ENCODE peak calls at places on chromosome 3, in five cellular contexts. P is Peyer's patch, G is cardiac muscle cell, U is aorta, W is breast epithelium. K is an unnamed sample.

GRCh38 chr3:2036096-2036495 is 62.6 kb upstream of the CNTN4 start:
- DNase-seq in P (no peak), G (no peak), U (no peak), W (no peak), K (no peak)

GRCh38 chr3:150309557-150309956 is 98.5 kb upstream of the TSC22D2 start:
- DNase-seq in P (no peak), G (peak; percentile 57), U (no peak), W (no peak), K (no peak)

GRCh38 chr3:126962756-126963155 is 20.2 kb upstream of the PLXNA1 start:
- DNase-seq in P (peak; percentile 25), G (no peak), U (peak; percentile 65), W (peak; percentile 45), K (no peak)

GRCh38 chr3:126999383-126999782 is 16.5 kb downstream of the PLXNA1 start:
- DNase-seq in P (no peak), G (no peak), U (no peak), W (no peak), K (no peak)

GRCh38 chr3:25582242-25582641 is 82.5 kb downstream of the TOP2B start:
- DNase-seq in P (no peak), G (peak; percentile 46), U (no peak), W (no peak), K (no peak)

GRCh38 chr3:177622520-177622919 is 425.2 kb upstream of the TBL1XR1 start:
- DNase-seq in P (no peak), G (no peak), U (no peak), W (no peak), K (no peak)

GRCh38 chr3:16048435-16049318 is 125.8 kb upstream of the GALNT15 start:
- DNase-seq in P (no peak), G (peak; percentile 85), U (no peak), W (no peak), K (peak; percentile 11)

GRCh38 chr3:162142511-162142910 is 645.9 kb downstream of the OTOL1 start:
- DNase-seq in P (no peak), G (peak; percentile 54), U (no peak), W (no peak), K (no peak)

GRCh38 chr3:72449551-72449950 is 398.7 kb downstream of the SHQ1 start:
- DNase-seq in P (no peak), G (no peak), U (no peak), W (no peak), K (no peak)

GRCh38 chr3:196499061-196499460 is 4.5 kb downstream of the RNF168 start:
- DNase-seq in P (no peak), G (peak; percentile 41), U (no peak), W (no peak), K (no peak)

GRCh38 chr3:67294341-67294740 is 296.2 kb downstream of the KBTBD8 start:
- DNase-seq in P (no peak), G (no peak), U (no peak), W (no peak), K (no peak)

GRCh38 chr3:79056498-79056897 is 711.3 kb downstream of the ROBO1 start:
- DNase-seq in P (no peak), G (no peak), U (no peak), W (no peak), K (no peak)

DNA sequence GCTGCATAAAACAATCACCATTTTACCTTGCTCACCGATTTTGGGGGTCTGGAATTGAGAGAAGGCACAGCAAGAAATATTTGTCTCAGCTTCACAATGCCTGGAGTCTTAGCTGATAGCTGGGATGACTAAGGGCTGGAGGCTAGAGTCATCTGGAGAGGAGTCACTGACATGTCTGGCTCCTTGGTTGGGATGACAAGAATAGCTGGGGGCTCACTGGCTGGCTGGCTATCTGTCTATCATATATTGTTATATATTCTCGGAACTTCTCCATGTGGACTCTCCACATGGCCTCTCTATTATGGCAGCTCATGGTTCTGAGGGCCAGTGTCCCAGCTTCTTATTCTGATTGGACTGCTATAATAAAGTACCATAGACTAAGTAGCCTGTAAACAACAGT is 20.0 kb upstream of the TRIM71 start:
- DNase-seq in P (no peak), G (no peak), U (peak; percentile 6), W (no peak), K (no peak)
- H3K27ac ChIP-seq in P (no peak overlapping the region), G (no peak overlapping the region), U (no peak overlapping the region), W (no peak overlapping the region), K (no peak overlapping the region)

GRCh38 chr3:11908981-11909698 is 62.5 kb upstream of the TAMM41 start:
- DNase-seq in P (no peak), G (no peak), U (peak; percentile 50), W (no peak), K (no peak)
- H3K27ac ChIP-seq in P (no peak overlapping the region), G (no peak overlapping the region), U (no peak overlapping the region), W (no peak overlapping the region), K (no peak overlapping the region)

DNA sequence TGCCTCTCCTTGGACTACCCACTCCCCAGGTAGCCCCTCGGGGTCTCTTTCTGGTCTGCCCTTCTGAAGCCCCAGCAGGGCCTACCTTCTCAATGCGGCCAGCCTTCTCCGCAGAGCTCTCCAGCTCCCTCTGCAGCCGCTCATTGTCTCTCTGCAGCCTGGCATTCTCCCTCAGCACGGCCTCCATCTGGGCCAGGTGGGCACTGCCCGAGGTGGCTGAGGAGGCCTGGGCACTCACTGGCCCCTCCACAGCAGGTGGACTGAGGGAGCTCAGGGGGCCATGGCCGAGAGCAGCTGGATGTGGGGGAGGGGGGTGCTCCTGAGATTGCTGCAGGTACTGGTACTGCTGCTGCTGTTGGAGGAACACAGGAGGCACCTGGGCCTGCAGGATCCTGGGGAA is 6.8 kb downstream of the AMOTL2 start:
- DNase-seq in P (no peak), G (no peak), U (peak; percentile 50), W (peak; percentile 46), K (no peak)
- H3K27ac ChIP-seq in P (no peak overlapping the region), G (peak overlapping the region; percentile 99), U (no peak overlapping the region), W (peak overlapping the region; percentile 97), K (no peak overlapping the region)

GRCh38 chr3:113660901-113661300 is 35.5 kb downstream of the USF3 start:
- DNase-seq in P (no peak), G (no peak), U (no peak), W (no peak), K (no peak)
- H3K27ac ChIP-seq in P (peak overlapping the region; percentile 66), G (no peak overlapping the region), U (no peak overlapping the region), W (no peak overlapping the region), K (no peak overlapping the region)

GRCh38 chr3:43871627-43872245 is 181.0 kb downstream of the ABHD5 start:
- DNase-seq in P (no peak), G (peak; percentile 31), U (peak; percentile 25), W (no peak), K (no peak)
- H3K27ac ChIP-seq in P (no peak overlapping the region), G (no peak overlapping the region), U (no peak overlapping the region), W (no peak overlapping the region), K (no peak overlapping the region)

DNA sequence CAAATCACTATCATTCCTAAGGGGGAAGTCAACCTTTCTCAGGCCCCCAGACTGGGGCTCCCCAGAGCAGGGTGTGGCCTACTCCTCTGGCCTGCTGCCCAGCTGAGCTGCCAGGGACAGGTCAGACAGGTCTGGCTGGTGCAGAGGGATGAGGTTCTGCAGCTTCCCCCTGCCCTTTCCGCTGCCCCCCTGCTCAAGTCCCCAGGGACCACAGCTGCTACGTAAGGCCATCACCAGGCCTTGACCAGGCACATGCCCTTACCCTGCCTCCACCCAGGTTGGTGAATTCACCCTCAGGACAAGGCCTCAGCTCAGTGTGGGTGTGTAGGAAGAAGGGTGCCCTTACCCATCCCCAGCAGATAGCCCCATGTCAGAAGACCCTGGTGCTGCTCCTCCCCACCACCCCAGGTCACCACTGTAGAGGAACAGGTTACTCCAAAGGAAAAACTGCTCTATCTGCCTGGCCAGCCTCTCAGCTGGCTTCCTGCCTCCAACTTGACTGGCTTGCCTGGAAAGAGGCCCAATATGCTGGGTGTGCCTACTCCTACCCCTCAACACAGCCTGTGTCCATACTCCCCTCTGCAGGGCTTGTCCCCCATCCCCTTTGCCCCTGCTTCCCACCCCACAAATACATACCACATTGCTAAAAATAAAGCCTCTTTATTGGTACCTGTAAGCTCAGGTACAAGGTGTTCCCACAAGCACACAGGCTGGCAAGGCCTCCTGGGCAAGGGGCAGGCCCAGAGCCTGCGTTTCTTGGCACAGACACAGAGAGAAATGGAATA is 12.0 kb downstream of the CSRNP1 start:
- DNase-seq in P (peak; percentile 83), G (peak; percentile 26), U (no peak), W (peak; percentile 95), K (no peak)
- H3K27ac ChIP-seq in P (peak overlapping the region; percentile 35), G (no peak overlapping the region), U (no peak overlapping the region), W (peak overlapping the region; percentile 92), K (no peak overlapping the region)

GRCh38 chr3:37741644-37742043 is 120.0 kb upstream of the CTDSPL start:
- DNase-seq in P (no peak), G (peak; percentile 21), U (peak; percentile 82), W (no peak), K (no peak)

GRCh38 chr3:37740471-37740870 is 121.2 kb upstream of the CTDSPL start:
- DNase-seq in P (no peak), G (no peak), U (no peak), W (no peak), K (no peak)

GRCh38 chr3:37742121-37742520 is 119.6 kb upstream of the CTDSPL start:
- DNase-seq in P (no peak), G (no peak), U (no peak), W (no peak), K (no peak)

GRCh38 chr3:37737134-37737533 is 124.5 kb upstream of the CTDSPL start:
- DNase-seq in P (no peak), G (no peak), U (no peak), W (no peak), K (no peak)

DNA sequence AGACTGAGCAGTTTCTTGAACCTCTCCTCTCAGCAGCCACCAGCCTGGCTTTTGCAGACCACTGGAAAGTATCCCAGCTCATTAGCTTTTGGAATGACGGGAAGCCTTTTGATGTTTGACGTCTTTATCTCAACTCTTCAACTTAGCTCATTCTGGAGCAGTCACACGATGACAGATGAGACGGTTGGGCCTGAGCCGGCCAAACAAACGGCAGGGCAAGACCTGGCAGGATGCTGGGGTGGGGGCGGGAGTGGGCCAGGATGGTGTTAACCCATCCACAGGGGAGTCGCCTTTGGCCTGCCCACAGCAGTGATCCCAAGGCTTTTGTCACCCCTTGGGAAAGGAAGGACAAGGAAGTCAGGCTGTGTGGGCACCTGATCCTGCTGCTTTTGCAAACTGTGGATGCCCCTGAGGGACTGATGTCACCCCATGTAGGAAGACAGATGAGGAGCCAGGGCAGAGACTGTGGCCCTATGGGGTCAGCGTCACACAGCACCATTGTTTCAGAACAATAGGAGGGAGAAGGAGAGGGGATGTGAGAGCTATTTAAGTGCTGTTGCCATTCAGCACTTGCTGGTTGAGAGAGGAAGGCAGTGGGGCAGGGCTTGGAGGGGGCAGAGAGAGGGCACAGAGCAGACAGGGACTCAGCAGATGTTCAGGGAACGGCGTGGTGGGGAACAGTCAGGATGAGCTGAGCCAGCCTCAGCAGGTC is 121.9 kb upstream of the CTDSPL start:
- DNase-seq in P (no peak), G (no peak), U (no peak), W (no peak), K (no peak)
- H3K27ac ChIP-seq in P (no peak overlapping the region), G (peak overlapping the region; percentile 52), U (no peak overlapping the region), W (no peak overlapping the region), K (no peak overlapping the region)

DNA sequence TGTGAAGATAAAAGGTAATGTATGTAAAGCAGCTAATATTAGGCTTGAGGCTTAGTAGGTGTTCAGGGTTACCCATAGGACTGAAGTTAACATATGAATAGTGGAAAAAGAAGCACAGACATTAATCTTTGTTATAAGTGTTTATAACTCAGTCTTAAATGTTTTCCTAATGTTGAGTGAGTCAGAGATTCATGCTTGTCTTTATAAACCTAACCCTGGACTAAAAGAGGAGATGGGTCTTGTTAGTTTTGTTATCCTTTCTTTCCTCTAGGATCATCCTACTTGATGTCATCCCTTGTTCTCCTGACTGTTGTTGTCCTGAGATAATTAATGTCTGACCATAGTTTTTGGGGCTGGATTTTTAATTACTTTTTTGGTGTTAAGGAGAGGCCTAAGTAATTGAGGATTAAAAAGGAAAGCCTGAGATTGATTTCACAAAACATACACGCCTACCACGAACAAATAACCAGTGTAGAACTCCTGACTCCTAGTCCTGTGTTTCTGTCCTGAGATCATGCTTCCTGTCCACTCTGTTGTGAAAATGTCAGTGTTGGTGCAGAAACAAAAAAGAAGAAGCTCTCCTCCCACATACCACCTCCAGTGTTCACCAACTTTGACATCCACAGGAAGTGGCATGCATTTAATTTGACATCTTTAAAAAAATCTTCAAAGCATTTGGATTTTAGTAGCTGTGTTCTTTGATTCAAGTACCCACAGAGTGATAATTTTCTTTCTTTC is 8.4 kb downstream of the MITF start:
- DNase-seq in P (no peak), G (no peak), U (no peak), W (no peak), K (no peak)
- H3K27ac ChIP-seq in P (peak overlapping the region; percentile 34), G (no peak overlapping the region), U (no peak overlapping the region), W (peak overlapping the region; percentile 86), K (no peak overlapping the region)